ENCODE peak calls at places on chromosomes 2 and 18, in four cellular contexts. I, L, T and Q are unnamed samples.

GRCh38 chr18:55448390-55448789 is 139.6 kb downstream of the TCF4 start:
- DNase-seq in I (no peak), T (no peak), L (no peak), Q (no peak)

GRCh38 chr2:70546885-70547284 is 6.7 kb downstream of the TGFA start:
- DNase-seq in L (no peak), T (no peak), I (no peak), Q (no peak)

GRCh38 chr2:190444954-190445353 is 36.8 kb downstream of the MFSD6 start:
- DNase-seq in T (no peak), I (no peak), L (no peak), Q (no peak)

GRCh38 chr2:184449760-184450159 is 148.6 kb upstream of the ZNF804A start:
- DNase-seq in I (no peak), T (no peak), L (no peak), Q (no peak)

GRCh38 chr2:118169359-118170005 is 81.2 kb downstream of the INSIG2 start:
- DNase-seq in L (no peak), I (no peak), T (no peak), Q (peak; percentile 36)

GRCh38 chr2:71070294-71071025 is 2.0 kb downstream of the NAGK start:
- DNase-seq in T (no peak), L (no peak), I (no peak), Q (no peak)

GRCh38 chr2:196278491-196278911 is 107.1 kb upstream of the STK17B start:
- DNase-seq in T (no peak), I (no peak), L (no peak), Q (no peak)

GRCh38 chr2:238235331-238235732 is 4.5 kb downstream of the HES6 start:
- DNase-seq in I (no peak), T (no peak), L (no peak), Q (no peak)

GRCh38 chr2:56831780-56832179 is 648.0 kb downstream of the CCDC85A start:
- DNase-seq in T (no peak), L (no peak), I (no peak), Q (no peak)

GRCh38 chr18:25349131-25349925 is 2.6 kb downstream of the ZNF521 start:
- DNase-seq in L (no peak), I (peak; percentile 54), T (no peak), Q (peak; percentile 40)

GRCh38 chr18:43664487-43665008 is 387.3 kb upstream of the SYT4 start:
- DNase-seq in T (no peak), L (no peak), I (no peak), Q (no peak)

GRCh38 chr2:72326759-72327158 is 179.1 kb upstream of the CYP26B1 start:
- DNase-seq in L (no peak), I (no peak), T (no peak), Q (no peak)

GRCh38 chr2:127621981-127622431 is 23.9 kb upstream of the GPR17 start:
- DNase-seq in L (no peak), I (no peak), T (no peak), Q (no peak)

GRCh38 chr2:37377187-37377532 is 32.7 kb downstream of the QPCT start:
- DNase-seq in T (no peak), L (no peak), I (no peak), Q (no peak)

GRCh38 chr2:24886114-24886501 is 33.9 kb downstream of the ADCY3 start:
- DNase-seq in L (no peak), I (no peak), T (no peak), Q (no peak)

GRCh38 chr2:47339745-47340541 is 63.0 kb upstream of the MSH2 start:
- DNase-seq in T (no peak), L (no peak), I (no peak), Q (no peak)

GRCh38 chr18:1408331-1408835 is 503.7 kb downstream of the ADCYAP1 start:
- DNase-seq in T (no peak), I (no peak), L (no peak), Q (no peak)

GRCh38 chr18:24543408-24544140 is 83.1 kb downstream of the HRH4 start:
- DNase-seq in T (no peak), I (no peak), L (no peak), Q (no peak)

GRCh38 chr2:178008636-178009289 is 63.8 kb downstream of the PDE11A start:
- DNase-seq in I (peak; percentile 46), T (no peak), L (no peak), Q (peak; percentile 32)

GRCh38 chr2:19256239-19256638 is 102.2 kb downstream of the OSR1 start:
- DNase-seq in T (no peak), I (no peak), L (no peak), Q (no peak)

GRCh38 chr2:77193858-77194448 is 328.2 kb downstream of the LRRTM4 start:
- DNase-seq in L (no peak), T (no peak), I (no peak), Q (no peak)

GRCh38 chr2:63668000-63668399 is 79.2 kb downstream of the MDH1 start:
- DNase-seq in I (no peak), T (no peak), L (no peak), Q (no peak)